ENCODE peak calls at places on chromosomes 1 and 21, in five cellular contexts. K is activated gamma-delta T cell; N is omental fat pad; Z is RCC 7860; G is activated CD8-positive, alpha-beta T cell treated with anti-CD3 and anti-CD28 coated beads, Interleukin-2, amount 10 ng/mL, durations not matched to agents 7 days and 5 days. P is an unnamed sample.

GRCh38 chr1:88341436-88341835 is 342.6 kb upstream of the PKN2 start:
- DNase-seq in K (no peak), N (no peak), Z (no peak), G (no peak), P (no peak)

GRCh38 chr1:180839547-180839946 is 73.2 kb upstream of the KIAA1614 start:
- DNase-seq in K (no peak), N (no peak), Z (no peak), G (no peak), P (no peak)

GRCh38 chr1:40620150-40620549 is 45.3 kb downstream of the RIMS3 start:
- DNase-seq in K (no peak), N (no peak), Z (no peak), G (no peak), P (no peak)

GRCh38 chr1:111197598-111198289 is 2.7 kb downstream of the DENND2D start:
- DNase-seq in K (no peak), N (no peak), Z (no peak), G (peak), P (peak)

GRCh38 chr1:94335950-94336349 is 82.2 kb upstream of the ABCD3 start:
- DNase-seq in K (no peak), N (no peak), Z (peak), G (peak), P (peak)

GRCh38 chr21:41369105-41369914 is 7.5 kb downstream of the MX2 start:
- DNase-seq in K (peak), N (no peak), Z (no peak), G (peak), P (peak)

GRCh38 chr1:75067975-75068374 is 66.2 kb upstream of the LHX8 start:
- DNase-seq in K (no peak), N (no peak), Z (no peak), G (no peak), P (no peak)

GRCh38 chr1:22488319-22488718 is 36.7 kb downstream of the ZBTB40 start:
- DNase-seq in K (no peak), N (no peak), Z (no peak), G (no peak), P (no peak)

GRCh38 chr1:245877976-245878375 is 629.1 kb downstream of the SMYD3 start:
- DNase-seq in K (no peak), N (no peak), Z (no peak), G (no peak), P (no peak)

GRCh38 chr1:19088717-19089442 is 121.2 kb downstream of the UBR4 start:
- DNase-seq in K (no peak), N (no peak), Z (no peak), G (no peak), P (no peak)

GRCh38 chr1:67211589-67212563 is 45.6 kb downstream of the IL23R start:
- DNase-seq in K (no peak), N (no peak), Z (no peak), G (peak), P (peak)

P was measured in activated CD4-positive, alpha-beta T cell treated with anti-CD3 and anti-CD28 coated beads, Interleukin-2, amount 10 ng/mL, durations not matched to agents 24 days and 14 days.